ENCODE peak calls at places on chromosomes 6 and 20, in four cellular contexts. X is A549, L is prostate gland, P is BJ. G is an unnamed sample.

GRCh38 chr20:32343438-32343837 is 14.7 kb upstream of the ASXL1 start:
- DNase-seq in X (no peak), L (no peak), P (peak; percentile 73), G (no peak)

GRCh38 chr6:105243487-105243886 is 63.7 kb upstream of the POPDC3 start:
- DNase-seq in X (no peak), L (no peak), P (no peak), G (no peak)

GRCh38 chr6:5246141-5246869 is 14.4 kb downstream of the LYRM4 start:
- DNase-seq in X (no peak), L (no peak), P (no peak), G (no peak)

GRCh38 chr6:21752054-21752811 is 158.7 kb downstream of the SOX4 start:
- DNase-seq in X (no peak), L (no peak), P (no peak), G (no peak)

GRCh38 chr6:110878751-110879539 is 4.4 kb downstream of the AMD1 start:
- DNase-seq in X (peak; percentile 48), L (peak; percentile 19), P (no peak), G (peak; percentile 16)

GRCh38 chr20:40192083-40192482 is 497.0 kb downstream of the MAFB start:
- DNase-seq in X (no peak), L (no peak), P (no peak), G (no peak)

GRCh38 chr6:8530775-8531435 is 95.6 kb upstream of the SLC35B3 start:
- DNase-seq in X (no peak), L (no peak), P (no peak), G (peak; percentile 29)

GRCh38 chr6:55046869-55047422 is 127.4 kb upstream of the HCRTR2 start:
- DNase-seq in X (no peak), L (no peak), P (no peak), G (no peak)

GRCh38 chr20:1941226-1941625 is 46.0 kb downstream of the SIRPA start:
- DNase-seq in X (no peak), L (peak; percentile 63), P (no peak), G (no peak)

GRCh38 chr6:139982652-139983051 is 608.2 kb upstream of the CITED2 start:
- DNase-seq in X (no peak), L (no peak), P (peak; percentile 73), G (no peak)

GRCh38 chr6:77536701-77537100 is 73.4 kb upstream of the HTR1B start:
- DNase-seq in X (no peak), L (no peak), P (no peak), G (no peak)

GRCh38 chr6:21598662-21599061 is 5.1 kb downstream of the SOX4 start:
- DNase-seq in X (no peak), L (no peak), P (no peak), G (no peak)

GRCh38 chr6:157110620-157111019 is 212.7 kb downstream of the TMEM242 start:
- DNase-seq in X (peak; percentile 1), L (no peak), P (no peak), G (no peak)

GRCh38 chr6:70241991-70242420 is 60.9 kb downstream of the COL9A1 start:
- DNase-seq in X (no peak), L (no peak), P (no peak), G (no peak)

GRCh38 chr6:24069546-24069945 is 56.5 kb upstream of the NRSN1 start:
- DNase-seq in X (no peak), L (no peak), P (no peak), G (no peak)

GRCh38 chr20:46087161-46087560 is 2.6 kb downstream of the NCOA5 start:
- DNase-seq in X (peak; percentile 19), L (no peak), P (no peak), G (no peak)

GRCh38 chr6:20564777-20565176 is 30.5 kb downstream of the CDKAL1 start:
- DNase-seq in X (no peak), L (no peak), P (no peak), G (no peak)

GRCh38 chr6:111057074-111057752 is 30.1 kb upstream of the SLC16A10 start:
- DNase-seq in X (peak; percentile 59), L (peak; percentile 17), P (no peak), G (peak; percentile 19)

GRCh38 chr6:11732036-11732545 is 46.5 kb downstream of the ADTRP start:
- DNase-seq in X (no peak), L (no peak), P (no peak), G (no peak)

GRCh38 chr6:166046982-166047381 is 120.7 kb downstream of the TBXT start:
- DNase-seq in X (no peak), L (no peak), P (no peak), G (no peak)

GRCh38 chr6:166006593-166007301 is 160.9 kb downstream of the TBXT start:
- DNase-seq in X (peak; percentile 88), L (no peak), P (no peak), G (no peak)

GRCh38 chr6:106547961-106548453 is 81.3 kb downstream of the RTN4IP1 start:
- DNase-seq in X (no peak), L (peak; percentile 20), P (no peak), G (peak; percentile 29)

GRCh38 chr6:40330301-40330721 is 256.9 kb downstream of the LRFN2 start:
- DNase-seq in X (no peak), L (no peak), P (no peak), G (peak; percentile 73)

GRCh38 chr6:40328988-40329545 is 258.1 kb downstream of the LRFN2 start:
- DNase-seq in X (no peak), L (no peak), P (no peak), G (peak; percentile 39)

GRCh38 chr6:40325791-40326190 is 261.4 kb downstream of the LRFN2 start:
- DNase-seq in X (no peak), L (no peak), P (no peak), G (no peak)

GRCh38 chr6:40326689-40327404 is 260.3 kb downstream of the LRFN2 start:
- DNase-seq in X (no peak), L (no peak), P (no peak), G (no peak)

DNA sequence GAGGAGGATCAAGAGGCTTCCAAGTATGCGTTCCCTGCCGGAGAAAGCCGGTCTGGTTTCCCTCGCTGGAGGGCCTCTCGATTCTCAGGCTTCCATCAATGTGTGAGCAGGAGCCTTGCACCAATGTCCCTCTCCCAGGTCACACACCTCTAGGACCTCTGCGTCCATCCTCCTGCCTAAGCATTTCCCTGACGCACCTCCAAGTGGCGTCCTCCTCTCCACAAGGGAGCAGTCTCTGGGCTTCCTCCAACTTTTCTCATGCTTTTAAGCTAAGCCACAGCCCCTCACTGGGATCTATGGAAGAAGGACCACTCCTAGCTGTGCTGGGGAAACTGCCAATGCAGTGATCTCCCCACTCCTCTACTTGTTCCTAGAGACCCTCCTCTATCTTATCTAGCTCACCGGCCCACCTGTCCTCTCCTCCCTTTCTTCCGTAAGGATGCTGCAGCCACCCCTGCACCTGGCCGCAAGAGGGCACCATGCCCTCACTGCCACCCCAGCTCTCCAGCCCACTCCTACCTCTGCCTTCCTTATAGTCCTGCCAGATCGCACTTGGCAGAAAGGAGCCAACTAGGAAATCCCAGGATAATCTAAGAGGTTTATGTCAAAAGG is 258.7 kb downstream of the LRFN2 start:
- DNase-seq in X (peak; percentile 10), L (peak; percentile 55), P (no peak), G (peak; percentile 94)
- H3K4me3 ChIP-seq in X (no peak overlapping the region), L (no peak overlapping the region), P (no peak overlapping the region), G (no peak overlapping the region)

DNA sequence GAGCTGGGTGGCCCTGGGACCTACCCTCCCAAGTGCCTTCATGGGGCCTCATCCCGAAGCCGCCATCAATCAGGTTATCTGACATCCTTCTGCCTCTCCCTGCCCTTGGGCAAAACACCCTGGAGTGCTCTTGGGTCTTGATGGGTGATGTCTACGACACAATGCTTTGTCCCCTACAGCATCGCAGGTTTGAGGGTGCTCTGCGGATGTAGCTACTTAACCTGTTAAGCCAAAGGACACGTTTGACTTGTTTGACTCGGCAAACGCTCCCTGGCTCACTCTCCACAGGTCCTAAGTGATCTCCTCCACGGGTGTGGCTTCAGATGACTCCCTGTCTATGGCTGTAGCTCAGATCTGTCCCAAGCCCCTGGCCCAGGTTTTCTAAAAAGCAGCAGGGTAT is 35.6 kb downstream of the TBC1D7 start:
- DNase-seq in X (no peak), L (no peak), P (no peak), G (peak; percentile 76)
- TF ChIP-seq CTCF in X (no peak), L (no peak), P (no peak), G (no peak)

GRCh38 chr6:53441035-53441493 is 92.3 kb upstream of the ELOVL5 start:
- DNase-seq in X (no peak), L (no peak), P (no peak), G (peak; percentile 54)

GRCh38 chr6:53439556-53439955 is 90.8 kb upstream of the ELOVL5 start:
- DNase-seq in X (no peak), L (no peak), P (peak; percentile 67), G (no peak)

GRCh38 chr6:53437557-53438202 is 88.9 kb upstream of the ELOVL5 start:
- DNase-seq in X (peak; percentile 73), L (peak; percentile 34), P (peak; percentile 49), G (peak; percentile 54)

GRCh38 chr6:53441761-53442160 is 93.0 kb upstream of the ELOVL5 start:
- DNase-seq in X (no peak), L (no peak), P (peak; percentile 25), G (no peak)

DNA sequence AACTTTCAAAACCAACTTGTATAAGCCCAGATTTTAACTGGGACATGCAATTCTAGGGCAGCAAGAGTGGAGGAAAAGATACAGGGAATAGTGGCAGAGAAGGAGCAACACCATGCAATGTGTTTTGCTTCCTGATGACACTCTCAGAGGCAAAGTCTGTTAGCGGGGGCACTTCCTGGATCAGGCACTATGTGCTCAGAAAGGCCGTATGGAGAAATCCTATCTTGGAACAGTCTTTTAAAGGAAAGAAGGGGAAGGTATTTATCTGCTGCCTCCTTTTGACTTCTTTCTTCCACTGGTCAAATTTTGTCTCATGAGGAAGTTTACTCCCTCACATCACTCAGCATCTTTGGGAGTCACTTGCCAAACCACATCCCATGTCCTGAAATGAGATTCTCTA is 91.6 kb upstream of the ELOVL5 start:
- DNase-seq in X (no peak), L (no peak), P (no peak), G (no peak)
- H3K4me3 ChIP-seq in X (no peak overlapping the region), L (no peak overlapping the region), P (no peak overlapping the region), G (no peak overlapping the region)

GRCh38 chr6:135066397-135066796 is 11.8 kb upstream of the HBS1L start:
- DNase-seq in X (no peak), L (no peak), P (no peak), G (no peak)

GRCh38 chr6:135064586-135064985 is 10.0 kb upstream of the HBS1L start:
- DNase-seq in X (no peak), L (no peak), P (no peak), G (no peak)

GRCh38 chr6:135060076-135060475 is 5.5 kb upstream of the HBS1L start:
- DNase-seq in X (no peak), L (no peak), P (no peak), G (no peak)

GRCh38 chr6:135063926-135064325 is 9.3 kb upstream of the HBS1L start:
- DNase-seq in X (no peak), L (no peak), P (no peak), G (no peak)

DNA sequence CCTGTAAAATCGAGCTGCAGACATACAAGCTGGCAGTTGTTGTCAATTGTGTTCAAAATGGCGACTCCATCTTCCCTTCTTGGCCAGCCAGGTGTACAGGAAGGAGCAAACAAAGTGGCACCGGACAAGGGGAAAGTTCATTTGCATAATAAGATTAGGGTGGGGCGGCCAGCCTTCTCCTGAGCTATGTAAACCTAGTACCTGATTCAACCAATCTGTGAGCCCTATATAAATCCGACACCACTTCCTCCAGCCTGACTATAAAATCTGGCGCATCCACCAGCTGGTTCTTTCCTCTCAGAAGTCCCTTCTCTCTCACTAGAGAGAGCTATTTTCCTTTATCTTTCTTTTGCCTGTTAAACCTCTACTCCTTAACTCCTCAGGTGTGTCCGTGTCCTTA is 8.1 kb upstream of the HBS1L start:
- DNase-seq in X (no peak), L (peak; percentile 8), P (no peak), G (peak; percentile 44)
- TF ChIP-seq CTCF in X (no peak), L (no peak), P (peak; percentile 2), G (no peak)

G was measured in WERI-Rb-1.